ENCODE peak calls at places on chromosomes 1 and 21, in four cellular contexts. Q is effector memory CD4-positive, alpha-beta T cell; L is CD4-positive, CD25-positive, alpha-beta regulatory T cell; D is neural progenitor cell. T is an unnamed sample.
A peak's percentile ranks its signal among the peaks of the same experiment; 100 is the strongest.

GRCh38 chr21:33971492-33972013 is 55.9 kb upstream of the ATP5PO start:
- DNase-seq in Q (no peak), L (no peak), D (peak; percentile 49), T (no peak)

GRCh38 chr1:101588677-101589076 is 351.9 kb downstream of the S1PR1 start:
- DNase-seq in Q (no peak), L (no peak), D (no peak), T (no peak)

GRCh38 chr1:41501581-41501980 is 17.1 kb upstream of the EDN2 start:
- DNase-seq in Q (no peak), L (no peak), D (no peak), T (no peak)

GRCh38 chr1:9455487-9456237 is 83.6 kb upstream of the SLC25A33 start:
- DNase-seq in Q (peak; percentile 28), L (peak; percentile 60), D (peak; percentile 93), T (peak; percentile 49)

GRCh38 chr1:86546787-86547221 is at the start of gene CLCA4:
- DNase-seq in Q (no peak), L (no peak), D (no peak), T (no peak)

GRCh38 chr1:76053021-76053420 is 21.5 kb upstream of the ST6GALNAC3 start:
- DNase-seq in Q (no peak), L (no peak), D (peak; percentile 37), T (no peak)

GRCh38 chr1:205599667-205600042 is 32.2 kb downstream of the ELK4 start:
- DNase-seq in Q (no peak), L (no peak), D (no peak), T (no peak)

GRCh38 chr1:92483442-92484170 is 3.1 kb downstream of the GFI1 start:
- DNase-seq in Q (peak; percentile 24), L (peak; percentile 52), D (peak; percentile 66), T (peak; percentile 64)

GRCh38 chr21:25292396-25292795 is 314.9 kb downstream of the MRPL39 start:
- DNase-seq in Q (no peak), L (no peak), D (peak; percentile 53), T (no peak)

GRCh38 chr1:20188455-20188817 is 2.1 kb upstream of the PLA2G2C start:
- DNase-seq in Q (no peak), L (no peak), D (no peak), T (no peak)

GRCh38 chr1:53411541-53412152 is 47.6 kb upstream of the DMRTB1 start:
- DNase-seq in Q (no peak), L (no peak), D (no peak), T (no peak)

GRCh38 chr1:225834417-225835329 is 24.7 kb downstream of the EPHX1 start:
- DNase-seq in Q (no peak), L (no peak), D (no peak), T (no peak)

GRCh38 chr1:117237701-117238413 is 27.1 kb upstream of the VTCN1 start:
- DNase-seq in Q (no peak), L (no peak), D (no peak), T (no peak)

GRCh38 chr1:19644422-19644760 is 280 bp downstream of the NBL1 start:
- DNase-seq in Q (no peak), L (no peak), D (peak; percentile 53), T (no peak)

GRCh38 chr21:26840912-26841311 is 4.3 kb downstream of the ADAMTS1 start:
- DNase-seq in Q (no peak), L (no peak), D (no peak), T (no peak)

GRCh38 chr1:229059671-229060079 is 211.2 kb upstream of the RAB4A start:
- DNase-seq in Q (no peak), L (no peak), D (no peak), T (no peak)

GRCh38 chr21:44618504-44618903 is 6.6 kb downstream of the KRTAP10-8 start:
- DNase-seq in Q (no peak), L (no peak), D (no peak), T (no peak)

GRCh38 chr21:39180429-39181019 is 2.7 kb downstream of the PSMG1 start:
- DNase-seq in Q (no peak), L (peak; percentile 48), D (no peak), T (no peak)

GRCh38 chr1:89911186-89911976 is 83.5 kb upstream of the ZNF326 start:
- DNase-seq in Q (no peak), L (no peak), D (peak; percentile 23), T (no peak)

GRCh38 chr1:184509105-184509504 is 122.3 kb downstream of the C1orf21 start:
- DNase-seq in Q (no peak), L (no peak), D (no peak), T (no peak)

GRCh38 chr1:217040696-217041095 is 317.5 kb upstream of the ESRRG start:
- DNase-seq in Q (no peak), L (no peak), D (no peak), T (no peak)

GRCh38 chr1:119139393-119139792 is 1.1 kb downstream of the WARS2 start:
- DNase-seq in Q (peak; percentile 40), L (peak; percentile 67), D (no peak), T (peak; percentile 69)

GRCh38 chr1:59143824-59144223 is 153.1 kb upstream of the FGGY start:
- DNase-seq in Q (no peak), L (no peak), D (no peak), T (no peak)

GRCh38 chr21:26881504-26882228 is 36.5 kb upstream of the ADAMTS1 start:
- DNase-seq in Q (no peak), L (no peak), D (peak; percentile 17), T (no peak)

GRCh38 chr21:39954570-39954969 is 87.3 kb downstream of the PCP4 start:
- DNase-seq in Q (no peak), L (no peak), D (no peak), T (no peak)

GRCh38 chr1:156725683-156726280 is 2.5 kb upstream of the METTL25B start:
- DNase-seq in Q (peak; percentile 54), L (peak; percentile 84), D (peak; percentile 94), T (peak; percentile 77)

GRCh38 chr1:98402860-98403259 is 258.7 kb upstream of the SNX7 start:
- DNase-seq in Q (no peak), L (no peak), D (no peak), T (no peak)

GRCh38 chr1:107877092-107877491 is 87.9 kb downstream of the VAV3 start:
- DNase-seq in Q (no peak), L (no peak), D (no peak), T (no peak)

GRCh38 chr1:225766967-225767413 is 10.6 kb upstream of the SRP9 start:
- DNase-seq in Q (no peak), L (no peak), D (no peak), T (no peak)

GRCh38 chr1:171346866-171347265 is 32.9 kb downstream of the FMO4 start:
- DNase-seq in Q (no peak), L (no peak), D (no peak), T (no peak)

DNA sequence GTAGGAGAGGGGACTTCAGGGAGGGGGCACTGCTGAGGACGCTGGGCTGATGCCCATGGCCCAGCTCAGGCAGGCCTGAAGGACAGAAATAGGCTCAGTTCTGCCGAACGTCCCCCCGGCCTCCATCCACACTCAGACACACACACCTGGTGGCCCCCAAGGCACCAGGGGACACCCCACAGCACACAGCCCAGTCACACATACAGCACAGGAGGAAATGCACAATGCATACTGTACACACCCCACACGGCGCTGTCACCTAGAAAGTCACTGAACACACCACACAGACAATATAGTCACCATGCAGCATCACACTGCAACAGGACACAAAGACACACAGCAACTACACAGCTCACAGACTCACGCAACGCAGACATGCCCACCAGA is 562 bp downstream of the SYTL1 start:
- DNase-seq in Q (no peak), L (peak; percentile 80), D (no peak), T (no peak)
- H3K4me1 ChIP-seq in Q (peaks cover 32% of the 10 kb centered on the region), L (peaks cover 48% of the 10 kb centered on the region), D (peaks cover 42% of the 10 kb centered on the region), T (peaks cover 54% of the 10 kb centered on the region)

GRCh38 chr1:230074270-230074669 is 7.2 kb downstream of the GALNT2 start:
- DNase-seq in Q (no peak), L (no peak), D (no peak), T (no peak)
- H3K4me3 ChIP-seq in Q (no peak overlapping the region), L (no peak overlapping the region), D (no peak overlapping the region), T (no peak overlapping the region)

GRCh38 chr1:111738133-111738435 is 1.1 kb downstream of the INKA2 start:
- DNase-seq in Q (no peak), L (no peak), D (no peak), T (no peak)
- H3K27ac ChIP-seq in Q (no peak overlapping the region), L (no peak overlapping the region), D (no peak overlapping the region), T (no peak overlapping the region)

GRCh38 chr1:155013632-155014031 is 11.0 kb downstream of the ZBTB7B start:
- DNase-seq in Q (peak; percentile 39), L (peak; percentile 74), D (no peak), T (peak; percentile 49)

GRCh38 chr1:155015527-155016230 is 13.1 kb downstream of the ZBTB7B start:
- DNase-seq in Q (no peak), L (no peak), D (no peak), T (peak; percentile 24)

GRCh38 chr1:155016231-155016831 is 13.7 kb downstream of the ZBTB7B start:
- DNase-seq in Q (no peak), L (peak; percentile 71), D (no peak), T (peak; percentile 38)

GRCh38 chr1:155012760-155013602 is 10.4 kb downstream of the ZBTB7B start:
- DNase-seq in Q (no peak), L (no peak), D (no peak), T (no peak)

GRCh38 chr1:155014709-155015508 is 12.3 kb downstream of the ZBTB7B start:
- DNase-seq in Q (no peak), L (no peak), D (no peak), T (no peak)
- H3K4me1 ChIP-seq in Q (peaks cover 82% of the 10 kb centered on the region), L (peaks cover 86% of the 10 kb centered on the region), D (peaks cover 47% of the 10 kb centered on the region), T (peaks cover 88% of the 10 kb centered on the region)

DNA sequence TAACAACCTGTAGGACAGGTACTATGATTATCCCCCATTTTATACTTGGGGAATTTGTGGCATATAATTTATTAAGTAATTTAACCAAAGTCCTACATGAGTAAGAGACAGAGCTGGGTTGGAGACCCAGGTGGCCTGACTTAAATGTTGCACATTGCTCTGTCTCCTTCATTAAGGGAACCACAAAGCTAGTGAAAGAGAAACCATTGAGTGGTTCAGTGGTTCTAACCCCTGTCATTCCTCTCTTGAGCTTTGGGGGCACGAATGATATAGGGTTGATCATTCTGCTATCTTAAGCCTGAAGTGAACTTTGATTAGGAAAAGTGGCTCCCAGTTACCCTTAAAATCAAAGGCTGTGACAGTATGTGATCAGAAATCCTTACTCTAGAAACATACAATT is 5.2 kb upstream of the MAP3K7CL start:
- DNase-seq in Q (no peak), L (no peak), D (no peak), T (no peak)
- H3K4me3 ChIP-seq in Q (no peak overlapping the region), L (no peak overlapping the region), D (no peak overlapping the region), T (no peak overlapping the region)